ENCODE peak calls at places on chromosomes 2 and 18, in five cellular contexts. One of them, this sample, is unnamed.

GRCh38 chr18:75132068-75132467 is 76.9 kb downstream of the PTGR3 start:
- DNase-seq in K562: no peak
- DNase-seq in HCT116: no peak
- DNase-seq in GM12878: no peak
- DNase-seq in SK-N-SH: no peak
- DNase-seq in this sample: no peak

GRCh38 chr2:146123256-146123655 is 1603.3 kb upstream of the ZEB2 start:
- DNase-seq in HCT116: no peak
- DNase-seq in SK-N-SH: no peak
- DNase-seq in GM12878: no peak
- DNase-seq in K562: no peak
- DNase-seq in this sample: no peak

GRCh38 chr18:54532222-54532621 is 58.8 kb upstream of the DYNAP start:
- DNase-seq in GM12878: no peak
- DNase-seq in K562: no peak
- DNase-seq in HCT116: no peak
- DNase-seq in SK-N-SH: no peak
- DNase-seq in this sample: no peak

GRCh38 chr18:39702888-39703287 is 2137.3 kb upstream of the CELF4 start:
- DNase-seq in GM12878: no peak
- DNase-seq in HCT116: no peak
- DNase-seq in SK-N-SH: no peak
- DNase-seq in K562: no peak
- DNase-seq in this sample: no peak

GRCh38 chr2:134252092-134252775 is 1.6 kb upstream of the MGAT5 start:
- DNase-seq in HCT116: no peak
- DNase-seq in K562: no peak
- DNase-seq in SK-N-SH: no peak
- DNase-seq in GM12878: no peak
- DNase-seq in this sample: no peak

GRCh38 chr18:10441472-10441871 is 13.0 kb upstream of the APCDD1 start:
- DNase-seq in HCT116: no peak
- DNase-seq in SK-N-SH: no peak
- DNase-seq in K562: no peak
- DNase-seq in GM12878: no peak
- DNase-seq in this sample: no peak

GRCh38 chr2:101431486-101431885 is 43.4 kb downstream of the RFX8 start:
- DNase-seq in GM12878: no peak
- DNase-seq in SK-N-SH: no peak
- DNase-seq in HCT116: no peak
- DNase-seq in K562: no peak
- DNase-seq in this sample: no peak

GRCh38 chr2:199704358-199705238 is 146.4 kb downstream of the FTCDNL1 start:
- DNase-seq in SK-N-SH: no peak
- DNase-seq in K562: peak; percentile 23
- DNase-seq in HCT116: peak; percentile 36
- DNase-seq in GM12878: no peak
- DNase-seq in this sample: no peak

GRCh38 chr18:79501006-79501405 is 105.3 kb downstream of the NFATC1 start:
- DNase-seq in HCT116: no peak
- DNase-seq in GM12878: no peak
- DNase-seq in SK-N-SH: no peak
- DNase-seq in K562: no peak
- DNase-seq in this sample: no peak

GRCh38 chr2:240236217-240237111 is 96.0 kb upstream of the OTOS start:
- DNase-seq in SK-N-SH: peak; percentile 55
- DNase-seq in GM12878: no peak
- DNase-seq in HCT116: no peak
- DNase-seq in K562: no peak
- DNase-seq in this sample: no peak

GRCh38 chr2:43745457-43745856 is 28.4 kb upstream of the DYNC2LI1 start:
- DNase-seq in SK-N-SH: no peak
- DNase-seq in K562: no peak
- DNase-seq in GM12878: no peak
- DNase-seq in HCT116: no peak
- DNase-seq in this sample: no peak

GRCh38 chr2:159856760-159857159 is 58.8 kb upstream of the CD302 start:
- DNase-seq in GM12878: no peak
- DNase-seq in SK-N-SH: no peak
- DNase-seq in K562: no peak
- DNase-seq in HCT116: no peak
- DNase-seq in this sample: no peak

GRCh38 chr2:234731236-234731635 is 220.6 kb upstream of the SH3BP4 start:
- DNase-seq in K562: no peak
- DNase-seq in SK-N-SH: no peak
- DNase-seq in HCT116: no peak
- DNase-seq in GM12878: no peak
- DNase-seq in this sample: no peak

GRCh38 chr18:44733069-44733753 is 52.5 kb downstream of the SETBP1 start:
- DNase-seq in K562: no peak
- DNase-seq in SK-N-SH: no peak
- DNase-seq in HCT116: no peak
- DNase-seq in GM12878: no peak
- DNase-seq in this sample: no peak

GRCh38 chr2:26739514-26739913 is 24.6 kb upstream of the SLC35F6 start:
- DNase-seq in K562: no peak
- DNase-seq in HCT116: no peak
- DNase-seq in SK-N-SH: no peak
- DNase-seq in GM12878: no peak
- DNase-seq in this sample: no peak

GRCh38 chr2:217993817-217994459 is 8.9 kb downstream of the TNS1 start:
- DNase-seq in HCT116: no peak
- DNase-seq in SK-N-SH: peak; percentile 85
- DNase-seq in GM12878: no peak
- DNase-seq in K562: peak; percentile 88
- DNase-seq in this sample: no peak

GRCh38 chr2:55519908-55520885 is 679 bp downstream of the CFAP36 start:
- DNase-seq in HCT116: no peak
- DNase-seq in GM12878: no peak
- DNase-seq in K562: peak; percentile 45
- DNase-seq in SK-N-SH: peak; percentile 49
- DNase-seq in this sample: no peak

GRCh38 chr18:11651899-11652298 is 37.2 kb upstream of the GNAL start:
- DNase-seq in GM12878: no peak
- DNase-seq in SK-N-SH: no peak
- DNase-seq in K562: no peak
- DNase-seq in HCT116: no peak
- DNase-seq in this sample: no peak

GRCh38 chr18:6627621-6628020 is 101.9 kb upstream of the ARHGAP28 start:
- DNase-seq in GM12878: no peak
- DNase-seq in K562: no peak
- DNase-seq in HCT116: no peak
- DNase-seq in SK-N-SH: no peak
- DNase-seq in this sample: no peak

GRCh38 chr2:157839822-157840221 is 36.3 kb downstream of the ACVR1 start:
- DNase-seq in K562: no peak
- DNase-seq in HCT116: no peak
- DNase-seq in SK-N-SH: peak; percentile 29
- DNase-seq in GM12878: no peak
- DNase-seq in this sample: no peak

GRCh38 chr2:181972431-181973190 is 13.0 kb upstream of the PPP1R1C start:
- DNase-seq in GM12878: no peak
- DNase-seq in SK-N-SH: no peak
- DNase-seq in HCT116: no peak
- DNase-seq in K562: no peak
- DNase-seq in this sample: no peak

GRCh38 chr2:239663364-239663924 is 262.6 kb upstream of the HDAC4 start:
- DNase-seq in SK-N-SH: no peak
- DNase-seq in GM12878: no peak
- DNase-seq in K562: no peak
- DNase-seq in HCT116: no peak
- DNase-seq in this sample: no peak

GRCh38 chr2:1446281-1446680 is 33.0 kb downstream of the TPO start:
- DNase-seq in SK-N-SH: no peak
- DNase-seq in GM12878: no peak
- DNase-seq in K562: no peak
- DNase-seq in HCT116: no peak
- DNase-seq in this sample: no peak

GRCh38 chr2:231512222-231512621 is 18.0 kb downstream of the NMUR1 start:
- DNase-seq in K562: no peak
- DNase-seq in HCT116: no peak
- DNase-seq in GM12878: no peak
- DNase-seq in SK-N-SH: no peak
- DNase-seq in this sample: no peak

GRCh38 chr2:3644891-3645605 is 13.0 kb upstream of the ALLC start:
- DNase-seq in K562: no peak
- DNase-seq in SK-N-SH: no peak
- DNase-seq in GM12878: no peak
- DNase-seq in HCT116: no peak
- DNase-seq in this sample: no peak

GRCh38 chr18:79525556-79526467 is 130.1 kb downstream of the NFATC1 start:
- DNase-seq in GM12878: no peak
- DNase-seq in HCT116: no peak
- DNase-seq in SK-N-SH: no peak
- DNase-seq in K562: no peak
- DNase-seq in this sample: no peak

GRCh38 chr18:57859314-57859713 is 56.2 kb upstream of the ATP8B1 start:
- DNase-seq in HCT116: peak; percentile 32
- DNase-seq in SK-N-SH: no peak
- DNase-seq in K562: peak; percentile 23
- DNase-seq in GM12878: no peak
- DNase-seq in this sample: no peak

GRCh38 chr2:234816056-234816455 is 135.8 kb upstream of the SH3BP4 start:
- DNase-seq in SK-N-SH: no peak
- DNase-seq in GM12878: no peak
- DNase-seq in K562: no peak
- DNase-seq in HCT116: no peak
- DNase-seq in this sample: no peak

GRCh38 chr18:77116201-77117080 is 16.1 kb downstream of the MBP start:
- DNase-seq in GM12878: no peak
- DNase-seq in SK-N-SH: no peak
- DNase-seq in K562: no peak
- DNase-seq in HCT116: no peak
- DNase-seq in this sample: no peak

GRCh38 chr18:77114564-77115391 is 17.8 kb downstream of the MBP start:
- DNase-seq in GM12878: no peak
- DNase-seq in K562: no peak
- DNase-seq in HCT116: no peak
- DNase-seq in SK-N-SH: no peak
- DNase-seq in this sample: no peak

GRCh38 chr18:77113361-77114069 is 19.1 kb downstream of the MBP start:
- DNase-seq in SK-N-SH: no peak
- DNase-seq in K562: no peak
- DNase-seq in HCT116: no peak
- DNase-seq in GM12878: no peak
- DNase-seq in this sample: no peak

GRCh38 chr18:77114070-77114563 is 18.5 kb downstream of the MBP start:
- DNase-seq in K562: no peak
- DNase-seq in SK-N-SH: no peak
- DNase-seq in HCT116: no peak
- DNase-seq in GM12878: no peak
- DNase-seq in this sample: no peak

DNA sequence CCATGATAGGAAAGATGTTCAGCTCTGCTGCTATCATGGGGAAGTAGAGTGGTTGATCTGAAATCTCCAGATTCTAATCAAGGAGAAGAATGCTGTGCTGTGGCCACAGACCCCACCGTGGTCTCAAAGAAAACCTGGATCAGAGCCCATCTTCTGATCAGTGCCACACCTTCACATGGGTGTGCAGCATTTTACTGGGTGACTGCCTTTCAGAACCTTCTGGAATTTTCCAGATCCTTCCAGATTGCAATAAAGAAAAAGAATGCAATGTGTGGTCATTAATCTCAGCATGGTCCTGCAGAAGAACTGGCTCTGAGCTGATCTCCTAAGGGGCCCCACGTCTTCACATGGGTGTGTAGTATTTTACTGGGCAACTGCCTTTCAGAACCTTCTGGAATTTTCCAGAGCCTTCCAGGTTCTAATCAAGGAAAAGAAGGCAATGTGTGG is 17.1 kb downstream of the MBP start:
- DNase-seq in SK-N-SH: no peak
- DNase-seq in HCT116: no peak
- DNase-seq in K562: no peak
- DNase-seq in GM12878: no peak
- DNase-seq in this sample: no peak
- H3K9ac ChIP-seq in SK-N-SH: no peak overlapping the region
- H3K9ac ChIP-seq in HCT116: no peak overlapping the region
- H3K9ac ChIP-seq in K562: no peak overlapping the region
- H3K9ac ChIP-seq in GM12878: no peak overlapping the region
- H3K9ac ChIP-seq in this sample: no peak overlapping the region

GRCh38 chr2:109324859-109325258 is 195.9 kb downstream of the SH3RF3 start:
- DNase-seq in GM12878: no peak
- DNase-seq in K562: no peak
- DNase-seq in HCT116: no peak
- DNase-seq in SK-N-SH: no peak
- DNase-seq in this sample: no peak
- TF ChIP-seq POLR2AphosphoS5 in GM12878: no peak
- TF ChIP-seq POLR2AphosphoS5 in K562: no peak
- TF ChIP-seq POLR2AphosphoS5 in HCT116: no peak
- TF ChIP-seq POLR2AphosphoS5 in SK-N-SH: no peak
- TF ChIP-seq POLR2AphosphoS5 in this sample: no peak

DNA sequence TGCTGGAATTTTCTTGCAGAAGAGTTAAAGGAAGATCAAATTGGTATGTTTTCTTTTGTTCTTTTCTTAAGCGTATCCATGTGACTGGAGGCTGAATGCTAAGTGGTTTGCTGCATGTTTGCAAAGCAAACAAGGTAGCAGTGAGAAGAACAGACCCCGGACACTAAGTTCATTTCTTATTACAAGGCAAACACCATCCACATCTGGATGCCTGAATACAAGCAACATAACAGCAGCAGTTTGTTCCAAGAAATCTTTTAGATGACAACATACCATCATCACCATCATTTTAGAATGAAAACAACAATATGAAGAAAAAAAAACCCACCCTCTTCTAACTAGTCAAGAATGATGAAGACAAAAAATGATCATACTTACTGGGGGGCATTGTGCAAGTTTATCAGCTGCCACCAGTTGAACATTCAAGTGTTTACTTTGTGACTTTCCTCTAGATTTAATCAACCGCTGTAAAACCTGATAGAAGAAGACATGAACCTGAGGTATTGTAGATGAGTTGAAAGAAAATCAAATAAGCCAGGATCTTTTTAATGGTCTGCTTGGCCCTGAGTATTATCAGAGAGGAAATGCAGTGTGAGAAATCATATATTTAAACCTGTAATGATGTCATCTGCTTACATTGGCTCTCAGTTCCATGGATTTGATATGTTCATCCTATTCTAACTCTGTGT is 25.0 kb upstream of the ARL5A start:
- DNase-seq in K562: no peak
- DNase-seq in HCT116: no peak
- DNase-seq in SK-N-SH: no peak
- DNase-seq in GM12878: no peak
- DNase-seq in this sample: no peak
- H3K9ac ChIP-seq in K562: no peak overlapping the region
- H3K9ac ChIP-seq in HCT116: no peak overlapping the region
- H3K9ac ChIP-seq in SK-N-SH: no peak overlapping the region
- H3K9ac ChIP-seq in GM12878: no peak overlapping the region
- H3K9ac ChIP-seq in this sample: no peak overlapping the region

DNA sequence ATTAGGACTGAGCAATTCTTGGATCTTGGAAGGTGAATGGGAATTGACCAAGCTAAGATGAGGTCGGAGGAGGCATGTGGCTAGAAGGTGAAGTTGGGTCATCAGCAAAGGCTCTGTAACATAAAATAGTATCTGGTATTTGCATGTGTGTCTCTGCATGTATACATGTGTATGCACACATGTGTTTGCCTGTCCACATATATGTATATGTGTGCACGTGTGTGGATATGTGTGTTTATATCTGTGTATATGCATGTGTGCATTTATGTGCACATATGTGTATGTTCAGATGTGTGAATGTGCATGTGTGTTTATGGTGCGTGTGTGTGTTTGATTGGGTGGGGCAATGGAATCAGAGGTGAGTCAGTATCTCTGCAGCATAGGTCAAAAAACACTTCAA is 664.3 kb downstream of the CNTNAP5 start:
- DNase-seq in SK-N-SH: no peak
- DNase-seq in HCT116: no peak
- DNase-seq in GM12878: no peak
- DNase-seq in K562: no peak
- DNase-seq in this sample: no peak
- TF ChIP-seq POLR2AphosphoS5 in SK-N-SH: no peak
- TF ChIP-seq POLR2AphosphoS5 in HCT116: no peak
- TF ChIP-seq POLR2AphosphoS5 in GM12878: no peak
- TF ChIP-seq POLR2AphosphoS5 in K562: no peak
- TF ChIP-seq POLR2AphosphoS5 in this sample: no peak